ENCODE peak calls at places on chromosomes 12 and 14, in six cellular contexts. C is IMR-90, F is neuronal stem cell, R is mesenchymal stem cell, Z is H1, W is trophoblast cell. D is an unnamed sample.

GRCh38 chr12:27014085-27014858 is at the start of gene TM7SF3:
- DNase-seq in C (peak), F (peak), R (peak), Z (peak), W (peak), D (peak)

GRCh38 chr14:28101992-28102391 is 664.6 kb upstream of the FOXG1 start:
- DNase-seq in C (no peak), F (no peak), R (no peak), Z (no peak), W (no peak), D (no peak)

GRCh38 chr14:50476134-50476533 is 56.2 kb downstream of the MAP4K5 start:
- DNase-seq in C (no peak), F (no peak), R (no peak), Z (no peak), W (no peak), D (no peak)

GRCh38 chr14:39303100-39303499 is 69.4 kb downstream of the MIA2 start:
- DNase-seq in C (no peak), F (no peak), R (no peak), Z (no peak), W (no peak), D (no peak)

GRCh38 chr14:99753225-99754140 is 39.7 kb upstream of the EML1 start:
- DNase-seq in C (no peak), F (no peak), R (peak), Z (no peak), W (no peak), D (no peak)

GRCh38 chr14:37172024-37172869 is at the start of gene SLC25A21:
- DNase-seq in C (peak), F (peak), R (peak), Z (peak), W (no peak), D (peak)

GRCh38 chr12:34296143-34297041 is 274.1 kb downstream of the ALG10 start:
- DNase-seq in C (no peak), F (no peak), R (no peak), Z (no peak), W (no peak), D (no peak)

GRCh38 chr12:54201001-54201794 is 12.4 kb upstream of the SMUG1 start:
- DNase-seq in C (peak), F (peak), R (peak), Z (no peak), W (peak), D (peak)

GRCh38 chr12:57165741-57166140 is 18.3 kb upstream of the LRP1-AS start:
- DNase-seq in C (no peak), F (no peak), R (no peak), Z (no peak), W (no peak), D (no peak)

GRCh38 chr14:87131879-87132278 is 861.1 kb downstream of the GALC start:
- DNase-seq in C (peak), F (no peak), R (peak), Z (no peak), W (no peak), D (no peak)

GRCh38 chr12:102522768-102523167 is 42.4 kb upstream of the IGF1 start:
- DNase-seq in C (no peak), F (no peak), R (no peak), Z (no peak), W (no peak), D (peak)

GRCh38 chr12:119592232-119592631 is 1.3 kb upstream of the TMEM233 start:
- DNase-seq in C (no peak), F (no peak), R (no peak), Z (no peak), W (no peak), D (no peak)

GRCh38 chr12:80293759-80294158 is 150.3 kb upstream of the PTPRQ start:
- DNase-seq in C (no peak), F (no peak), R (no peak), Z (no peak), W (no peak), D (no peak)

GRCh38 chr14:99266181-99267178 is 5.5 kb downstream of the BCL11B start:
- DNase-seq in C (peak), F (no peak), R (peak), Z (no peak), W (peak), D (peak)

GRCh38 chr14:63896278-63896720 is 43.5 kb downstream of the SYNE2 start:
- DNase-seq in C (peak), F (no peak), R (peak), Z (no peak), W (peak), D (no peak)

GRCh38 chr14:66503532-66503931 is 4.4 kb upstream of the GPHN start:
- DNase-seq in C (peak), F (no peak), R (no peak), Z (no peak), W (no peak), D (no peak)

GRCh38 chr12:93325855-93326254 is 51.9 kb upstream of the NUDT4 start:
- DNase-seq in C (peak), F (no peak), R (peak), Z (no peak), W (peak), D (no peak)

GRCh38 chr12:88299567-88300101 is 157.5 kb downstream of the TMTC3 start:
- DNase-seq in C (peak), F (no peak), R (peak), Z (no peak), W (peak), D (no peak)

GRCh38 chr12:10223208-10223607 is 10.5 kb downstream of the GABARAPL1 start:
- DNase-seq in C (no peak), F (no peak), R (no peak), Z (no peak), W (no peak), D (no peak)

GRCh38 chr12:76020731-76021672 is 10.6 kb downstream of the PHLDA1 start:
- DNase-seq in C (peak), F (no peak), R (peak), Z (no peak), W (peak), D (no peak)

GRCh38 chr12:125065753-125066570 is 727 bp downstream of the AACS start:
- DNase-seq in C (no peak), F (no peak), R (no peak), Z (no peak), W (no peak), D (no peak)

GRCh38 chr12:52551466-52551865 is 1.5 kb downstream of the KRT71 start:
- DNase-seq in C (no peak), F (no peak), R (no peak), Z (no peak), W (peak), D (no peak)

GRCh38 chr14:98835825-98836100 is 436.2 kb downstream of the BCL11B start:
- DNase-seq in C (no peak), F (no peak), R (no peak), Z (no peak), W (no peak), D (peak)

GRCh38 chr14:78302841-78303240 is 132.7 kb downstream of the NRXN3 start:
- DNase-seq in C (no peak), F (no peak), R (no peak), Z (no peak), W (no peak), D (no peak)

GRCh38 chr12:84712747-84713146 is 199.9 kb downstream of the SLC6A15 start:
- DNase-seq in C (no peak), F (no peak), R (no peak), Z (no peak), W (no peak), D (no peak)

GRCh38 chr12:108858399-108859074 is 1.2 kb upstream of the SSH1 start:
- DNase-seq in C (no peak), F (no peak), R (no peak), Z (no peak), W (no peak), D (no peak)

GRCh38 chr12:10716277-10716676 is 6.8 kb downstream of the YBX3 start:
- DNase-seq in C (no peak), F (no peak), R (no peak), Z (no peak), W (no peak), D (no peak)

GRCh38 chr12:693937-694533 is 30.8 kb upstream of the NINJ2 start:
- DNase-seq in C (no peak), F (no peak), R (no peak), Z (no peak), W (no peak), D (no peak)

GRCh38 chr14:27243360-27243759 is 645.5 kb upstream of the NOVA1 start:
- DNase-seq in C (no peak), F (no peak), R (no peak), Z (no peak), W (no peak), D (no peak)

GRCh38 chr14:61539631-61540030 is 155.7 kb upstream of the HIF1A start:
- DNase-seq in C (no peak), F (no peak), R (no peak), Z (no peak), W (no peak), D (no peak)
- H4K91ac ChIP-seq in C (no peak), F (no peak), R (no peak), Z (no peak), W (peak), D (no peak)

DNA sequence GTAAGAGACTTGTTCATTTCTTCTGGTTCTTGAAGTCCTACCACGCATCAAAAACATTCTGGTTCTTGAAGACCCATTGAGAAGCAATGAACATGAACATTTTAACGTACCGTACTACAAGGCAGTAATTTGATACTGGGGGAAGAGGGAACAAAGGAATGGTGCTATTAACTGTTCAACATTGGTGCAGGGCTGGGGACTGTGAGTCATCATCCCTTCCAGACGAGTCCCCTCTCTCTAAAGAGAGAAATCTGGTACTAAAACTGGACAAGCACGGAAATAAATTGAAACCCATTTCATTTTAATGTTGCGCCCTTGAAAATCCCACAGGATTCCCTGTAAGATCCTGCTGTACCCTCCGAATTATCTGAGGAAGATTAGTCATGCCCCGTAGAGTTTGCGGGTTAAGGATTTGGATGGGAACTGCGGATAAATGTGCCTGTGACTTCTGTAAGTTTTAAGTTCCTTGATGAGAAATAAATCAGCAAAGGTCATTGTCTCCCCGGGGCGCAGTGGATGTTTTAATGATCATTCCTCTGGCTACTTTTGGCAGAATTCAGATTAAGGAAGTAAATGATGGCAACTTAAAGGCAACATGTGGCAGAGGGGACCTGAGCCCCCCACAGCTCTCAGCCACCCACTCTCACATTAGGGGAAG is 78.6 kb downstream of the KCNK13 start:
- DNase-seq in C (peak), F (no peak), R (peak), Z (no peak), W (no peak), D (no peak)
- H4K91ac ChIP-seq in C (no peak), F (no peak), R (no peak), Z (no peak), W (peak), D (no peak)

GRCh38 chr12:92045852-92046251 is 99.8 kb downstream of the BTG1 start:
- DNase-seq in C (no peak), F (no peak), R (no peak), Z (no peak), W (no peak), D (no peak)

GRCh38 chr12:92044435-92044834 is 101.2 kb downstream of the BTG1 start:
- DNase-seq in C (no peak), F (no peak), R (no peak), Z (no peak), W (no peak), D (no peak)

GRCh38 chr12:92049403-92049802 is 96.2 kb downstream of the BTG1 start:
- DNase-seq in C (no peak), F (no peak), R (no peak), Z (no peak), W (no peak), D (no peak)

GRCh38 chr12:92047058-92047826 is 98.4 kb downstream of the BTG1 start:
- DNase-seq in C (peak), F (no peak), R (no peak), Z (no peak), W (no peak), D (no peak)

DNA sequence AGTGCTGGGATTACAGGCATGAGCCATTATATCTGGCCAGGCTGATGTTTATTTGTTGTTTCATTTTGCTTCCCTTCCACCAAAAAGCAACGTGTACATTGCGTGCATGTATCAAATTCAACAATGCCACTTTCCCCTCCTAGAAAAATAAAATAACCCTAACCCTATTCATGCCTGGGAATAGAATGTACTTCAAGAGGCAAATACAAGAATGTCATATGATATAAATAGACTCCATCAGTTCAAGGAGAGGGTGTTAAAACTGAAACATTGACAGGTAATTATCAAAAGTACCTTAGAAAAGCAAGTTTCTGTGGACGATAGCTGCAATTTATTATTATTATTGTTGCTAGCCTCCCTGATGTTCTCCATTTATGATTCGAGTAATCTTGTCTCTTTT is 99.1 kb downstream of the BTG1 start:
- DNase-seq in C (no peak), F (no peak), R (no peak), Z (no peak), W (no peak), D (no peak)
- H4K91ac ChIP-seq in C (no peak), F (no peak), R (no peak), Z (no peak), W (no peak), D (no peak)

GRCh38 chr12:12486661-12487240 is 75.9 kb downstream of the DUSP16 start:
- DNase-seq in C (no peak), F (no peak), R (no peak), Z (no peak), W (no peak), D (no peak)
- H4K91ac ChIP-seq in C (no peak), F (no peak), R (no peak), Z (no peak), W (no peak), D (no peak)

GRCh38 chr14:95056476-95056875 is 100.9 kb downstream of the DICER1 start:
- DNase-seq in C (no peak), F (no peak), R (no peak), Z (no peak), W (no peak), D (no peak)
- H4K91ac ChIP-seq in C (no peak), F (no peak), R (no peak), Z (no peak), W (no peak), D (no peak)

DNA sequence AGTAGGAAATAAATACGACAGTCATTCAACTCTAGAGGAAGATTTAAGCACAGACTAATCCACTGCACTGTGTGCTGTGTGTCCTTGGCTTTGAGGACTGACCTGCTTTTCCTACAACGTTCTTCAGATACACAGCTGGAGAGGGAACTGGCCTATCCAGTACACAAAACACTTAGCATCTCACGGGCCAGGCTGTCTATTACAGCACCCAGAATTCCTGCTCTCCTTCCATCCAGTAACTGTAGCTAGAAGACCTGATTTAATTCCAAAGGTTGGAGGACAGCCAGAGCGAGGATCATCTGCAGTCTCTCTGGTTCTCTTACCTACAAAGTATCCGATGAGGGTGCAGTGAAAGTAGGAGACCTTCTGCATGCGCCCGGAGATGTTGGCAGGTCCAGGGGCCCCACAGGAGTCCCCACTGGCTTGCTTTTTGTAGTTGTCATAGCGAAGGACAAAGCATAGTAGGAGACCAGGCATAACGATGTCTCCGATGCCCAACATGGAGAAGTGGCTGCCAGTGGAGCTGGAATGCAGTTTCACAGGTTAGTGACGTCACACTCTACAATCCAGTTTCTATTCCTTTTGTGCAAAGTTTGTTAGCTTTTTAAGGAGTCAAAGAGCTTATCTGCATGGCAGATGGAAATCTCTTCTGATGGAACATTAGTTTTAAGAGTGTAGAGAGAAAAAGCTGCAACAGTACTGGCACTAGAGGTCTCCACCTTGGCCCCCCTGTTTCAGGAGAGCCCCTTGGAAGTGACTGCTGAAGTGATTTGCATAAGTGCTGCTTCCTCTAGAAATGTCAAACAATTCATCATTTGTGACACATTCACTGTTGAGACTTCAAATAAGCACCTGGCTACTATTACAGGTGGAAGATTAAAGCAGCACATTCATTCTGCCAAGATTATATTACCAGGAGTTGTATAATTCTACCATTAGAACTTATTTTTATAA is 41.7 kb downstream of the ACADS start:
- DNase-seq in C (no peak), F (no peak), R (no peak), Z (no peak), W (peak), D (no peak)
- H4K91ac ChIP-seq in C (no peak), F (no peak), R (no peak), Z (no peak), W (no peak), D (no peak)